ENCODE peak calls at places on chromosomes 16 and 17, in five cellular contexts. A is A549; T is effector memory CD4-positive, alpha-beta T cell; J is stimulated activated naive CD4-positive, alpha-beta T cell; Q is stimulated activated CD8-positive, alpha-beta memory T cell treated with anti-CD3 and anti-CD28 coated beads, Interleukin-15, amount 100 ng/mL, for 4 hours. W is an unnamed sample.

GRCh38 chr17:7220593-7221280 is 999 bp downstream of the ACADVL start:
- DNase-seq in A (peak), T (peak), J (peak), Q (no peak), W (peak)

GRCh38 chr16:25570131-25570530 is 121.6 kb upstream of the HS3ST4 start:
- DNase-seq in A (no peak), T (no peak), J (no peak), Q (no peak), W (no peak)

GRCh38 chr16:84532299-84532724 is 27.9 kb upstream of the MEAK7 start:
- DNase-seq in A (peak), T (no peak), J (no peak), Q (no peak), W (peak)

GRCh38 chr16:36336-36984 is 16.9 kb downstream of the POLR3K start:
- DNase-seq in A (no peak), T (no peak), J (no peak), Q (no peak), W (no peak)

GRCh38 chr16:81823111-81823510 is 44.0 kb downstream of the PLCG2 start:
- DNase-seq in A (no peak), T (no peak), J (no peak), Q (no peak), W (peak)

GRCh38 chr16:20620003-20620402 is 43.8 kb upstream of the ACSM2B start:
- DNase-seq in A (no peak), T (no peak), J (no peak), Q (no peak), W (no peak)

GRCh38 chr16:30829130-30830071 is 42.4 kb upstream of the ZNF629 start:
- DNase-seq in A (peak), T (no peak), J (no peak), Q (no peak), W (no peak)

GRCh38 chr16:1474047-1474446 is 781 bp downstream of the CLCN7 start:
- DNase-seq in A (no peak), T (no peak), J (no peak), Q (no peak), W (no peak)

GRCh38 chr16:75304521-75305363 is 53.3 kb upstream of the BCAR1 start:
- DNase-seq in A (peak), T (no peak), J (no peak), Q (no peak), W (peak)